ENCODE peak calls at places on chromosomes 12 and 14, in ten cellular contexts. K is aorta, F is GM10248, M is LNCaP clone FGC, B is RCC 7860, D is thoracic aorta, J is lung microvascular endothelial cell, A is Kasumi-1, U is GM03348, Q is left cardiac atrium. R is an unnamed sample.

GRCh38 chr12:27284751-27285150 is 40.7 kb downstream of the STK38L start:
- DNase-seq in K (no peak), F (peak), M (no peak), B (no peak), D (no peak), J (peak), A (no peak), U (peak), Q (no peak), R (no peak)

GRCh38 chr12:116381744-116382455 is 104.4 kb upstream of the MED13L start:
- DNase-seq in K (peak), F (no peak), M (no peak), B (peak), D (no peak), J (no peak), A (no peak), U (peak), Q (no peak), R (no peak)

GRCh38 chr12:18430425-18431048 is 169.2 kb downstream of the PIK3C2G start:
- DNase-seq in K (no peak), F (peak), M (peak), B (peak), D (no peak), J (peak), A (peak), U (peak), Q (peak), R (no peak)

GRCh38 chr12:47747115-47747514 is 11.6 kb downstream of the RAPGEF3 start:
- DNase-seq in K (no peak), F (peak), M (no peak), B (no peak), D (no peak), J (no peak), A (no peak), U (no peak), Q (no peak), R (no peak)

GRCh38 chr12:51922762-51923505 is 15.6 kb downstream of the ACVRL1 start:
- DNase-seq in K (no peak), F (no peak), M (no peak), B (no peak), D (no peak), J (peak), A (no peak), U (peak), Q (peak), R (no peak)

GRCh38 chr14:78835052-78835451 is 664.9 kb downstream of the NRXN3 start:
- DNase-seq in K (no peak), F (no peak), M (no peak), B (no peak), D (no peak), J (no peak), A (no peak), U (no peak), Q (peak), R (no peak)

GRCh38 chr12:30701056-30701455 is 5.4 kb upstream of the IPO8 start:
- DNase-seq in K (no peak), F (no peak), M (no peak), B (no peak), D (no peak), J (no peak), A (no peak), U (no peak), Q (no peak), R (peak)

GRCh38 chr14:26276757-26277156 is 321.1 kb downstream of the NOVA1 start:
- DNase-seq in K (no peak), F (no peak), M (no peak), B (no peak), D (no peak), J (peak), A (peak), U (no peak), Q (no peak), R (no peak)

GRCh38 chr12:105721051-105721825 is 390.7 kb downstream of the C12orf75 start:
- DNase-seq in K (no peak), F (no peak), M (no peak), B (no peak), D (no peak), J (no peak), A (no peak), U (peak), Q (no peak), R (peak)

GRCh38 chr12:98238513-98238912 is 276.9 kb upstream of the TMPO start:
- DNase-seq in K (no peak), F (no peak), M (no peak), B (no peak), D (no peak), J (peak), A (no peak), U (peak), Q (no peak), R (no peak)

GRCh38 chr12:115916910-115917668 is 360.4 kb downstream of the MED13L start:
- DNase-seq in K (peak), F (peak), M (peak), B (no peak), D (no peak), J (peak), A (peak), U (peak), Q (peak), R (no peak)

GRCh38 chr14:35878272-35879140 is 52.4 kb downstream of the BRMS1L start:
- DNase-seq in K (no peak), F (no peak), M (no peak), B (peak), D (no peak), J (peak), A (peak), U (peak), Q (no peak), R (peak)

GRCh38 chr14:100738704-100739131 is 12.0 kb downstream of the DLK1 start:
- DNase-seq in K (peak), F (no peak), M (no peak), B (no peak), D (no peak), J (no peak), A (no peak), U (no peak), Q (peak), R (no peak)

GRCh38 chr14:102905116-102906108 is 17.1 kb upstream of the AMN start:
- DNase-seq in K (peak), F (no peak), M (no peak), B (no peak), D (no peak), J (no peak), A (no peak), U (no peak), Q (no peak), R (no peak)

GRCh38 chr12:14395059-14395778 is 29.7 kb downstream of the ATF7IP start:
- DNase-seq in K (no peak), F (no peak), M (no peak), B (no peak), D (no peak), J (no peak), A (no peak), U (no peak), Q (no peak), R (no peak)

GRCh38 chr12:113092478-113093408 is 36.2 kb downstream of the DTX1 start:
- DNase-seq in K (no peak), F (peak), M (no peak), B (no peak), D (no peak), J (peak), A (peak), U (peak), Q (peak), R (no peak)

GRCh38 chr14:68451676-68452387 is 341.0 kb downstream of the ZFP36L1 start:
- DNase-seq in K (no peak), F (no peak), M (no peak), B (no peak), D (no peak), J (no peak), A (no peak), U (peak), Q (peak), R (no peak)